ENCODE peak calls at places on chromosomes 3 and 15, in eight cellular contexts. H, D, U, Z, N, C, X and W are unnamed samples.

GRCh38 chr3:190359813-190360212 is 28.1 kb upstream of the CLDN16 start:
- DNase-seq in H (no peak), D (no peak), U (no peak), Z (no peak), N (no peak), C (no peak), X (no peak), W (no peak)

GRCh38 chr3:183911763-183912506 is 27.3 kb upstream of the PARL start:
- DNase-seq in H (no peak), D (no peak), U (peak), Z (no peak), N (no peak), C (no peak), X (no peak), W (no peak)

GRCh38 chr3:123282461-123282860 is 80.7 kb downstream of the SEC22A start:
- DNase-seq in H (no peak), D (no peak), U (no peak), Z (no peak), N (no peak), C (peak), X (no peak), W (no peak)

GRCh38 chr3:151909720-151910405 is 36.4 kb downstream of the SUCNR1 start:
- DNase-seq in H (no peak), D (no peak), U (peak), Z (no peak), N (no peak), C (no peak), X (no peak), W (no peak)

GRCh38 chr15:68420186-68420684 is 11.7 kb downstream of the ITGA11 start:
- DNase-seq in H (no peak), D (no peak), U (no peak), Z (no peak), N (no peak), C (no peak), X (no peak), W (no peak)

GRCh38 chr3:47780727-47781325 is 867 bp downstream of the SMARCC1 start:
- DNase-seq in H (no peak), D (no peak), U (no peak), Z (no peak), N (no peak), C (no peak), X (peak), W (no peak)

GRCh38 chr3:190385835-190386688 is 1.9 kb upstream of the CLDN16 start:
- DNase-seq in H (no peak), D (no peak), U (peak), Z (peak), N (no peak), C (no peak), X (peak), W (no peak)

GRCh38 chr3:17832021-17832420 is 89.6 kb upstream of the TBC1D5 start:
- DNase-seq in H (no peak), D (no peak), U (no peak), Z (no peak), N (no peak), C (no peak), X (peak), W (no peak)

GRCh38 chr3:147604136-147604535 is 195.0 kb downstream of the ZIC1 start:
- DNase-seq in H (no peak), D (no peak), U (no peak), Z (no peak), N (no peak), C (no peak), X (no peak), W (no peak)

GRCh38 chr3:102741105-102741504 is 306.3 kb downstream of the ZPLD1 start:
- DNase-seq in H (no peak), D (no peak), U (no peak), Z (no peak), N (no peak), C (no peak), X (no peak), W (no peak)

GRCh38 chr3:190384241-190384863 is 3.6 kb upstream of the CLDN16 start:
- DNase-seq in H (no peak), D (no peak), U (peak), Z (no peak), N (peak), C (peak), X (peak), W (no peak)

GRCh38 chr3:155667988-155668387 is 76.9 kb downstream of the PLCH1 start:
- DNase-seq in H (no peak), D (no peak), U (no peak), Z (no peak), N (no peak), C (no peak), X (no peak), W (no peak)

GRCh38 chr15:56759450-56759845 is 26.1 kb upstream of the ZNF280D start:
- DNase-seq in H (peak), D (no peak), U (peak), Z (peak), N (no peak), C (peak), X (peak), W (no peak)

GRCh38 chr3:37689645-37690356 is 171.9 kb upstream of the CTDSPL start:
- DNase-seq in H (no peak), D (no peak), U (no peak), Z (no peak), N (no peak), C (no peak), X (no peak), W (no peak)

GRCh38 chr3:78846688-78847087 is 921.1 kb downstream of the ROBO1 start:
- DNase-seq in H (no peak), D (no peak), U (peak), Z (peak), N (no peak), C (no peak), X (peak), W (no peak)

GRCh38 chr3:14373753-14374376 is 28.5 kb upstream of the SLC6A6 start:
- DNase-seq in H (no peak), D (no peak), U (no peak), Z (no peak), N (no peak), C (no peak), X (no peak), W (no peak)

GRCh38 chr15:35858707-35859106 is 312.7 kb upstream of the DPH6 start:
- DNase-seq in H (no peak), D (no peak), U (no peak), Z (no peak), N (no peak), C (no peak), X (no peak), W (no peak)

GRCh38 chr3:46901591-46902187 is 24.2 kb downstream of the PTH1R start:
- DNase-seq in H (peak), D (no peak), U (no peak), Z (no peak), N (no peak), C (no peak), X (no peak), W (no peak)

GRCh38 chr3:48434591-48435222 is 4.8 kb upstream of the PLXNB1 start:
- DNase-seq in H (no peak), D (no peak), U (no peak), Z (no peak), N (no peak), C (no peak), X (no peak), W (no peak)

GRCh38 chr15:30943654-30944335 is 40.1 kb downstream of the FAN1 start:
- DNase-seq in H (no peak), D (no peak), U (no peak), Z (no peak), N (no peak), C (no peak), X (peak), W (no peak)

GRCh38 chr3:149449100-149449654 is 25.3 kb upstream of the TM4SF4 start:
- DNase-seq in H (no peak), D (no peak), U (peak), Z (no peak), N (no peak), C (no peak), X (no peak), W (no peak)

GRCh38 chr15:48862705-48863104 is 15.2 kb upstream of the EID1 start:
- DNase-seq in H (no peak), D (no peak), U (no peak), Z (no peak), N (no peak), C (no peak), X (no peak), W (no peak)

GRCh38 chr3:77320514-77320913 is 280.6 kb downstream of the ROBO2 start:
- DNase-seq in H (no peak), D (no peak), U (peak), Z (peak), N (no peak), C (no peak), X (peak), W (no peak)

GRCh38 chr15:34348735-34349300 is 5.7 kb downstream of the NUTM1 start:
- DNase-seq in H (no peak), D (no peak), U (no peak), Z (no peak), N (no peak), C (no peak), X (no peak), W (no peak)

GRCh38 chr15:53208759-53209158 is 418.6 kb upstream of the ONECUT1 start:
- DNase-seq in H (no peak), D (no peak), U (no peak), Z (no peak), N (no peak), C (no peak), X (no peak), W (no peak)
- TF ChIP-seq CTCF in H (no peak), D (no peak), U (no peak), Z (no peak), N (no peak), C (no peak), X (no peak), W (no peak)

GRCh38 chr3:169509780-169510179 is 153.7 kb downstream of the MECOM start:
- DNase-seq in H (no peak), D (no peak), U (no peak), Z (no peak), N (no peak), C (no peak), X (no peak), W (no peak)

GRCh38 chr3:169510378-169510777 is 153.1 kb downstream of the MECOM start:
- DNase-seq in H (no peak), D (no peak), U (no peak), Z (no peak), N (no peak), C (no peak), X (no peak), W (no peak)

GRCh38 chr3:169509359-169509758 is 154.2 kb downstream of the MECOM start:
- DNase-seq in H (no peak), D (no peak), U (no peak), Z (no peak), N (no peak), C (no peak), X (no peak), W (no peak)

GRCh38 chr3:169505577-169506155 is 157.8 kb downstream of the MECOM start:
- DNase-seq in H (no peak), D (no peak), U (no peak), Z (no peak), N (no peak), C (no peak), X (no peak), W (no peak)

DNA sequence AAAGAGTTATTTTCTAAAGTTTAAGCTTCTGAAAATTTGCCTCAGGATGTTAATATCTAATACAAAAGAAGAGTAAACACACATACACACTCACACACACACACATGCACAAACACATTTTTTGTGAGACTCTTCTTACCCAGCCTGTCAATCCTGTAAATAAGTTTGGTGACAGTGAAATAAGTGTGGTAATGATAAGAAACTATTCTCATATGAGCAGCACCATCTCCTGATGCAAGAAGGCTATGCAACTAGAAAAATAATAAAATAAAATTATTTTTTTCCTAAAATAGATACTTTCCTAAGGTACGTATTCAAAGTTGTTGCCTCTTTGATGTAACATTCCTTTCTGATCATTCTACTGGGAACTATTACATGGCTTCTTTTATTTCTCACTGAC is 155.1 kb downstream of the MECOM start:
- DNase-seq in H (no peak), D (no peak), U (no peak), Z (no peak), N (no peak), C (no peak), X (no peak), W (no peak)
- TF ChIP-seq CTCF in H (no peak), D (no peak), U (no peak), Z (no peak), N (no peak), C (no peak), X (no peak), W (no peak)

DNA sequence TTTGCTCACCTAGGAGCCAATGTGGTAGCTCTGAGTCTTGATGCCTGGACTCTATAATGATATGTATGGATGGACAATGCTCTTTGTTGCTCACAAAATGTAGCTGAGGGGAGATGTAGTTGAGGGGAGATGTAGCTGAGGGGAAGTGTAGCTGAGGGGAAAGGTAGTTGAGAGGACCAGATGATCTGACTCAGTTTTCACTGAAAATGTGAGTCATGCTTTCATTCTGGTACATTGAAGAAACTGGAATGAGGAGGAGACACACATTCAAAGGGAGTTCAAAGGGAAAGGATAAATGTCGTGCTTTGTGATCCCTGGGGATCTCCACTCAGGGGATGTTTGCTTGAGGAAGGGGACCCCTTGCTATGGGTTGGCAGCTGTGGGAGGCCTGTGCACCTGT is 302.9 kb upstream of the TRIM42 start:
- DNase-seq in H (no peak), D (no peak), U (no peak), Z (no peak), N (no peak), C (no peak), X (peak), W (no peak)
- TF ChIP-seq CTCF in H (no peak), D (no peak), U (no peak), Z (no peak), N (no peak), C (no peak), X (no peak), W (no peak)

DNA sequence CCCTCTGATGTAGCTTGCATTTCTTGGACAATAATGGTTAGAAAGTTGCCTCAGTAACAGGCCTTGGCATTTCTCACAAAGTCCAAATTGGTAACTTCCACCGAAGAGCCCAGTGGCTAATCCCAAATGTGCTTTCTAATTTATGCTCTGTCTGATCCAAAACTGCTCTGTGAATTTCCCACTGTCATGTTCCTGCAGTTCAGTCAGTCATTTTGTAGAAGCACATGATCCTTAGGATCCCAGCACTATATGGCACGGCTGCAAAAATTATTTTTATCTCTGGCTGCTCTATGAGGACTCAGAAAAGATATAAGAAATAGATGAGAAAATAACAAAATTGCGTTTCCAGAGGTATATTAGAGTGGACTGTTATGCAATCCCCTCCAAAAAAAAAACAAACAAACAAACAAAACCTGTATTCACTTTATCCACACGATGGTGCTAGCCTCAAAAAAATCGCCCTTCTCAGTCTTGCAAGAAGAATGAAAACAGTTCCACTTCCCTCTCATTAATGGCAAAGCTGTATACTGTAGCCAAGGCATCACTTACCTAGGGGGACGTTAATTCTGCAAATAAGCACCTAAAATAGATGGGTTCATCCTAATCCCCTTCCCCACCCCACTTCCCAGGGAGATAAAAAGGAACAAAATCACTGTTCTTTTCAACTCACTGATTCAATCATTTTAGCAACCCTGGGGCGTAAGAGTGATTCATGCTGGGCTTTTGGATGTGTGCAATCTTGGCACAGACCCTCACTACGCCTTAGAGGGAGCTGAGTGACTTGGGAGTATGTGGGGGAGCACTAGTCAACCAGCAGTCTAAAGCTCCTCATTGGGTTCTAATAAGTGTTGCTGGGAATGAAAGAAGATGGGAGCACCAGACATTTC is 61.3 kb downstream of the TMCO5A start:
- DNase-seq in H (peak), D (no peak), U (peak), Z (peak), N (peak), C (no peak), X (peak), W (no peak)
- TF ChIP-seq CTCF in H (peak), D (peak), U (peak), Z (peak), N (peak), C (peak), X (peak), W (no peak)

GRCh38 chr3:134338201-134338512 is 36.1 kb downstream of the AMOTL2 start:
- DNase-seq in H (no peak), D (no peak), U (no peak), Z (no peak), N (no peak), C (no peak), X (no peak), W (no peak)

GRCh38 chr3:134338516-134339261 is 35.6 kb downstream of the AMOTL2 start:
- DNase-seq in H (no peak), D (no peak), U (no peak), Z (no peak), N (no peak), C (no peak), X (no peak), W (no peak)

GRCh38 chr3:134337071-134337482 is 37.2 kb downstream of the AMOTL2 start:
- DNase-seq in H (no peak), D (no peak), U (no peak), Z (no peak), N (no peak), C (no peak), X (no peak), W (no peak)

GRCh38 chr3:134336587-134336986 is 37.7 kb downstream of the AMOTL2 start:
- DNase-seq in H (no peak), D (no peak), U (peak), Z (no peak), N (no peak), C (peak), X (peak), W (no peak)

GRCh38 chr3:134337511-134338200 is 36.6 kb downstream of the AMOTL2 start:
- DNase-seq in H (no peak), D (no peak), U (no peak), Z (no peak), N (no peak), C (no peak), X (no peak), W (no peak)
- TF ChIP-seq CTCF in H (no peak), D (no peak), U (no peak), Z (no peak), N (no peak), C (no peak), X (no peak), W (no peak)

GRCh38 chr15:89138999-89139612 is 50.9 kb downstream of the ABHD2 start:
- DNase-seq in H (no peak), D (no peak), U (no peak), Z (no peak), N (no peak), C (no peak), X (peak), W (no peak)

GRCh38 chr15:89139613-89140499 is 51.6 kb downstream of the ABHD2 start:
- DNase-seq in H (no peak), D (no peak), U (peak), Z (no peak), N (no peak), C (no peak), X (peak), W (no peak)

GRCh38 chr15:89136818-89137772 is 48.8 kb downstream of the ABHD2 start:
- DNase-seq in H (no peak), D (no peak), U (peak), Z (no peak), N (peak), C (no peak), X (peak), W (no peak)

GRCh38 chr15:89136084-89136806 is 48.0 kb downstream of the ABHD2 start:
- DNase-seq in H (no peak), D (no peak), U (no peak), Z (no peak), N (peak), C (no peak), X (no peak), W (no peak)

DNA sequence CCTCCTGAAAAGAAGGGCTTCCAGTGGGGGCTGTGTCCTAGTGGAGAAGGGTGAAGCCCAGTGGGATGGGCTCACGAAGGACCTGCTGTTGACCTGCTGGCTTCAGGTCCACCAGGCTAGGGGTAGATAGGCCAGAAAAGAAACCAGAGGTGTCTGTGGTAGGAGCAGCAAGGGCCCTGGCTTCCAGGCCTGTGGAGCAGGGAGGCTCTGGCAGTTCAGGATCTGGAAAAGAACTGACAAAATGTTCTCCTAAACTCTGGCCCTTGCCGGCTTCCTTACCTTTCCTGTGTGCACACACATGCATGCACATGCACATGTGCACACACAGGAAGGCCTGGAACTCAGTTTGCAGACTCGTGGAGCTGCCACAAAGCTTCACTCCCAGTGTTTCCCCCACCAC is 49.7 kb downstream of the ABHD2 start:
- DNase-seq in H (no peak), D (no peak), U (no peak), Z (no peak), N (no peak), C (no peak), X (no peak), W (no peak)
- TF ChIP-seq CTCF in H (no peak), D (no peak), U (no peak), Z (no peak), N (no peak), C (no peak), X (no peak), W (no peak)

DNA sequence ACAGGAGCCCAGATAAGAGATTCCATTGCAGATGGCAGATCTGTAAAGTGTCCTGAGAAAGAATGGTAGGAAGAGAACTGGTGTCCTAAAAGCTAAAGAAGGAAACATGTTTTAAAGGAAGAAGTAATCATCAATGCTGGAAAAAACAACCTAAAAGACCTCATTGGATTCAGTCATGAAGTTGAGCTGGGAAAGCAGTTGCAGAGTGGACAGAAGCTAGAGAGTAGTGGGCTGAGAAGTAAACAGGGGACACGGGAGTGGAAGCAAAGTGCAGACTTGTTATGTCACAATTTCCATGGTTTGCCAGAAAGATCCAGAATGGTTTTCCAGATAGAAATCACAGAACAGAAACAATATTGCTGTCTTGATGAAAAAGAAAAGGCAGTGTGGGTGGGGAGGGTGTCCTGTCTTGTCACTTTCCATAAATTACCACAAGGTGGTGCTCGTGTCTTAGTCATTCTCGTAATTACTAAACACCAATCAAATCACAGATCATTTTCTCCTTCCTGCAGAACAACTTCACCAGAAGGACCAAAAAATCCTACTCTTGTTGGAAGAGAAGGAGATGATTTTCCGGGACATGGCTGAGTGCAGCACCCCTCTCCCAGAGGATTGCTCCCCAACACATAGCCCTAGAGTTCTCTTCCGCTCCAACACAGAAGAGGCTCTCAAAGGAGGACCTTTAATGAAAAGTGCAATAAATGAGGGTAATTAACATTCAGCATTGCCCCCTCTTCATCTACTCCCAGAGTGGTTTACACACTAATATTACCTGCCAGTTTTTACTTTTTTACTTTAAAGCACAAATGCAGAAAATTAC is 64.5 kb downstream of the KLHL25 start:
- DNase-seq in H (no peak), D (no peak), U (peak), Z (peak), N (peak), C (no peak), X (peak), W (no peak)
- TF ChIP-seq CTCF in H (peak), D (peak), U (peak), Z (peak), N (peak), C (peak), X (peak), W (peak)